ENCODE peak calls at places on chromosomes 3 and 15, in ten cellular contexts. N, H, X, Z, L, E, C, J, D and M are unnamed samples. For H3K4me1 and H3K27me3, the result is how much of the 10 kb centered on the place peaks cover.

GRCh38 chr3:103949690-103950089 is 1417.0 kb upstream of the ALCAM start:
- DNase-seq in D (peak), L (no peak), J (no peak), H (no peak), N (no peak), Z (no peak), X (no peak), C (no peak), E (no peak), M (no peak)

GRCh38 chr3:128681277-128681829 is 30.7 kb upstream of the RPN1 start:
- DNase-seq in J (no peak), H (no peak), C (no peak), N (no peak), L (no peak), Z (no peak), E (no peak), D (no peak), X (no peak), M (no peak)

GRCh38 chr3:122255757-122256439 is 69.2 kb upstream of the CSTA start:
- DNase-seq in Z (no peak), N (no peak), E (no peak), X (no peak), D (no peak), C (no peak), J (no peak), H (no peak), L (no peak), M (no peak)

GRCh38 chr15:59814409-59814808 is 125.3 kb upstream of the BNIP2 start:
- DNase-seq in N (no peak), H (no peak), C (no peak), E (no peak), J (no peak), X (no peak), Z (no peak), L (no peak), D (no peak), M (no peak)

GRCh38 chr3:9452417-9452816 is 55.0 kb downstream of the SETD5 start:
- DNase-seq in Z (no peak), H (no peak), L (no peak), E (no peak), N (no peak), D (no peak), C (peak), J (no peak), X (no peak), M (no peak)

GRCh38 chr3:59106085-59106629 is 56.3 kb upstream of the CFAP20DC start:
- DNase-seq in J (no peak), C (peak), L (no peak), N (no peak), X (no peak), Z (no peak), D (no peak), E (no peak), H (no peak), M (no peak)

GRCh38 chr3:196348698-196349097 is 10.5 kb upstream of the TM4SF19 start:
- DNase-seq in E (no peak), D (no peak), X (no peak), C (no peak), Z (no peak), J (no peak), N (no peak), L (no peak), H (no peak), M (no peak)

GRCh38 chr3:195208183-195208582 is 62.8 kb downstream of the XXYLT1 start:
- DNase-seq in D (no peak), E (no peak), H (no peak), L (peak), C (no peak), Z (no peak), N (no peak), X (no peak), J (no peak), M (peak)

GRCh38 chr3:69510481-69511031 is 124.7 kb upstream of the FRMD4B start:
- DNase-seq in C (no peak), E (no peak), N (no peak), Z (no peak), X (no peak), D (no peak), J (no peak), L (no peak), H (no peak), M (no peak)

GRCh38 chr3:168495251-168495650 is 399.5 kb upstream of the GOLIM4 start:
- DNase-seq in H (no peak), X (no peak), D (peak), E (no peak), J (no peak), N (no peak), Z (no peak), L (no peak), C (no peak), M (no peak)

GRCh38 chr3:106457278-106458210 is 588.7 kb upstream of the CBLB start:
- DNase-seq in N (no peak), L (no peak), Z (no peak), H (peak), C (no peak), X (no peak), E (no peak), D (peak), J (peak), M (no peak)

GRCh38 chr3:113697192-113698090 is 999 bp upstream of the USF3 start:
- DNase-seq in E (peak), N (peak), L (peak), J (peak), D (no peak), C (peak), Z (no peak), X (no peak), H (no peak), M (no peak)

GRCh38 chr3:33915796-33916589 is 117.6 kb downstream of the PDCD6IP start:
- DNase-seq in J (no peak), C (no peak), D (peak), N (no peak), H (no peak), L (no peak), E (peak), Z (no peak), X (no peak), M (no peak)

GRCh38 chr15:43433160-43433559 is 59.8 kb downstream of the TP53BP1 start:
- DNase-seq in C (no peak), L (no peak), E (no peak), D (peak), H (no peak), J (no peak), Z (no peak), N (no peak), X (no peak), M (no peak)

GRCh38 chr15:39188930-39189329 is 391.9 kb upstream of the THBS1 start:
- DNase-seq in Z (no peak), C (no peak), J (no peak), N (no peak), L (no peak), E (no peak), D (peak), H (no peak), X (no peak), M (no peak)

GRCh38 chr3:161230621-161231195 is 9.6 kb downstream of the NMD3 start:
- DNase-seq in Z (no peak), X (no peak), C (no peak), N (no peak), J (no peak), E (no peak), H (no peak), D (no peak), L (no peak), M (no peak)

GRCh38 chr15:84898761-84899160 is 14.3 kb downstream of the SLC28A1 start:
- DNase-seq in H (no peak), C (no peak), Z (no peak), X (no peak), D (no peak), J (no peak), L (no peak), N (no peak), E (no peak), M (no peak)

GRCh38 chr3:101200461-101200860 is 119.9 kb downstream of the IMPG2 start:
- DNase-seq in E (no peak), X (no peak), C (no peak), Z (no peak), L (no peak), J (no peak), N (peak), H (no peak), D (no peak), M (no peak)

GRCh38 chr3:48435774-48436476 is 4.0 kb downstream of the CCDC51 start:
- DNase-seq in L (peak), N (peak), D (peak), E (peak), C (peak), Z (peak), H (peak), J (peak), X (peak), M (peak)

GRCh38 chr3:146050700-146051099 is 110.3 kb downstream of the PLOD2 start:
- DNase-seq in J (no peak), C (no peak), Z (no peak), L (no peak), X (no peak), D (peak), N (no peak), E (no peak), H (no peak), M (no peak)

GRCh38 chr3:179067291-179067690 is 4.3 kb downstream of the ZMAT3 start:
- DNase-seq in E (peak), X (no peak), Z (no peak), D (no peak), C (no peak), L (no peak), H (no peak), J (no peak), N (no peak), M (no peak)

GRCh38 chr3:177352424-177352823 is 155.1 kb upstream of the TBL1XR1 start:
- DNase-seq in N (no peak), H (no peak), D (no peak), X (no peak), J (no peak), L (no peak), E (no peak), C (no peak), Z (no peak), M (no peak)

GRCh38 chr15:33737687-33738606 is 230.3 kb upstream of the CHRM5 start:
- DNase-seq in E (peak), L (peak), J (no peak), X (peak), N (no peak), Z (peak), H (no peak), D (peak), C (peak), M (no peak)

GRCh38 chr15:40336129-40337122 is 4.3 kb downstream of the CCDC9B start:
- DNase-seq in D (no peak), E (peak), H (no peak), X (no peak), J (no peak), L (peak), N (no peak), C (no peak), Z (no peak), M (no peak)

GRCh38 chr3:73442152-73442551 is 182.6 kb downstream of the PDZRN3 start:
- DNase-seq in E (no peak), L (no peak), D (no peak), J (no peak), Z (no peak), X (no peak), N (no peak), C (no peak), H (no peak), M (no peak)

GRCh38 chr3:150020527-150020926 is 49.8 kb upstream of the PFN2 start:
- DNase-seq in E (no peak), J (no peak), L (no peak), C (no peak), X (no peak), Z (no peak), H (no peak), D (peak), N (no peak), M (no peak)

GRCh38 chr15:74289671-74290070 is 53.5 kb downstream of the CCDC33 start:
- DNase-seq in D (peak), C (no peak), E (no peak), Z (no peak), J (no peak), L (no peak), H (no peak), N (no peak), X (no peak), M (no peak)

GRCh38 chr15:88002721-88003120 is 253.8 kb downstream of the NTRK3 start:
- DNase-seq in Z (no peak), N (no peak), D (no peak), L (no peak), X (no peak), J (no peak), H (no peak), C (no peak), E (no peak), M (no peak)

GRCh38 chr3:167941234-167941995 is 154.3 kb downstream of the GOLIM4 start:
- DNase-seq in L (peak), H (peak), N (peak), Z (no peak), X (no peak), D (peak), E (no peak), C (peak), J (no peak), M (no peak)

GRCh38 chr15:28123408-28124023 is 24.4 kb upstream of the OCA2 start:
- DNase-seq in D (peak), N (peak), C (peak), J (peak), H (no peak), E (peak), X (peak), Z (peak), L (peak), M (peak)

GRCh38 chr3:171261487-171261886 is 198.7 kb downstream of the TNIK start:
- DNase-seq in J (no peak), Z (no peak), E (no peak), C (peak), L (peak), X (peak), D (peak), H (no peak), N (no peak), M (no peak)

GRCh38 chr3:171260899-171261298 is 199.3 kb downstream of the TNIK start:
- DNase-seq in E (no peak), C (peak), D (no peak), Z (no peak), H (no peak), J (no peak), L (no peak), X (no peak), N (no peak), M (no peak)

GRCh38 chr3:171260430-171260829 is 199.8 kb downstream of the TNIK start:
- DNase-seq in E (no peak), D (no peak), Z (no peak), L (no peak), H (no peak), J (no peak), X (no peak), C (no peak), N (no peak), M (no peak)

GRCh38 chr3:171264758-171265157 is 195.4 kb downstream of the TNIK start:
- DNase-seq in J (no peak), X (no peak), C (no peak), L (no peak), Z (no peak), N (no peak), D (no peak), E (no peak), H (no peak), M (no peak)

DNA sequence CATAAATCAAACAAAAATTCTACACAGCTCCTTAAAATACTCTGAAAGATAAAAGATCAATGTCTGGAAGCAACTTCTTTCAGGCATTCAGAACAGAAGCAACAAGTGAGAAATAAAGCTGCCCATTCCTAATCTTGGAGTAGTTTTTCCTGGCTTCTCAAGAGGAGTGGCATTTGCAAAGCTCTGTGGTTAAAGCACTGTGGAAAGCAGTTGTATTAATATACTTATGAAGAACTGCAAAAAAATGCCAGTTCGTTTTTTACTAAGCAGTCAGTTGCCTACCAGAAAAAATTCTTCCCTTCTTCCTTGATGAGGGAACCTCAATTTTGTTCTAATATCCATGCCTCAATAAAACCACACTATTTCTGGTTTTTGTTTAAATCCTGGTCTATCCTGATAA is 197.8 kb downstream of the TNIK start:
- DNase-seq in L (no peak), C (no peak), H (no peak), J (no peak), D (peak), N (no peak), Z (no peak), X (no peak), E (no peak), M (no peak)
- H3K4me1 ChIP-seq in L (under half), C (under half), H (under half), J (under half), D (under half), N (under half), Z (under half), X (under half), E (under half), M (under half)

GRCh38 chr3:55307622-55308021 is 179.5 kb downstream of the WNT5A start:
- DNase-seq in L (no peak), J (no peak), H (no peak), X (no peak), N (no peak), C (no peak), E (no peak), D (no peak), Z (no peak), M (no peak)
- H3K27me3 ChIP-seq in L (under half), J (under half), H (under half), X (under half), N (under half), C (under half), E (under half), D (under half), Z (under half), M (under half)

GRCh38 chr3:112671930-112672715 is 31.2 kb upstream of the CCDC80 start:
- DNase-seq in H (no peak), E (no peak), N (no peak), Z (no peak), X (no peak), D (peak), C (peak), J (no peak), L (no peak), M (no peak)

GRCh38 chr3:112672716-112673506 is 32.0 kb upstream of the CCDC80 start:
- DNase-seq in X (no peak), H (no peak), C (no peak), L (no peak), Z (no peak), E (no peak), N (no peak), J (no peak), D (no peak), M (no peak)

GRCh38 chr3:112675349-112675748 is 34.4 kb upstream of the CCDC80 start:
- DNase-seq in H (no peak), X (no peak), D (no peak), J (no peak), E (no peak), Z (no peak), N (no peak), L (no peak), C (no peak), M (no peak)

GRCh38 chr3:112676659-112677234 is 35.8 kb upstream of the CCDC80 start:
- DNase-seq in L (peak), E (peak), H (peak), J (peak), Z (no peak), D (peak), N (peak), C (peak), X (peak), M (peak)

DNA sequence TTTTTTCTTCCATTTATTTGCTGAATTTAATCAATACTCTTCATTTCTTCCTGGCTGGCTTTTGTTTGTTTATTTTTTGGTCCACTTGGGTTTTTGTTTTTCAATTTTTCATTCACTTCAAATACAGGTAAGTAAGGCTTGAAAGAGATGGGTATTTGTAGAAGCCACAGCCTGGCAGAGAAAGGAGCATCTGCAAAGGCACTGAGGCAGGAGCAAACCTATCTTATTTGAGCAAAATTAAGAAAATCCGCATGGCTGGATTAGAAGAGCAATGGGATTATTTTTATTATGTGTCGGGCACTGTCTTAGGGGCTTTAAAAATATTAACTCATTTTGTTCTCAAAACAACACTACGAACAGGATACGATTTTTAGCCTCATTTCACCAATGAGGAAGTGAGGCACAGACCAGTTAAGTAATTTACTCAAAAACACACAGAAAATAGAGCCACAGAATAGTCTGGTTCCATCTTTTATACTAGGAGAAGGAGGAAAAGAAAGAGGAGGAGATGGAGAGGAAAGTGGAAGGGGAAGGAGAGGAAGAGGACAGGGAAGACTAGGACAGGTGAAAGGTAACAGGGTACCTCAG is 35.1 kb upstream of the CCDC80 start:
- DNase-seq in D (no peak), H (no peak), C (no peak), L (no peak), X (no peak), J (no peak), Z (no peak), E (no peak), N (no peak), M (no peak)
- H3K4me1 ChIP-seq in D (under half), H (under half), C (under half), L (under half), X (under half), J (under half), Z (under half), E (under half), N (under half), M (under half)

GRCh38 chr3:14224895-14225294 is 46.3 kb downstream of the LSM3 start:
- DNase-seq in X (no peak), H (no peak), Z (no peak), L (peak), N (no peak), J (no peak), D (no peak), E (no peak), C (no peak), M (no peak)
- H3K27me3 ChIP-seq in X (under half), H (under half), Z (under half), L (under half), N (under half), J (under half), D (under half), E (under half), C (under half), M (under half)

DNA sequence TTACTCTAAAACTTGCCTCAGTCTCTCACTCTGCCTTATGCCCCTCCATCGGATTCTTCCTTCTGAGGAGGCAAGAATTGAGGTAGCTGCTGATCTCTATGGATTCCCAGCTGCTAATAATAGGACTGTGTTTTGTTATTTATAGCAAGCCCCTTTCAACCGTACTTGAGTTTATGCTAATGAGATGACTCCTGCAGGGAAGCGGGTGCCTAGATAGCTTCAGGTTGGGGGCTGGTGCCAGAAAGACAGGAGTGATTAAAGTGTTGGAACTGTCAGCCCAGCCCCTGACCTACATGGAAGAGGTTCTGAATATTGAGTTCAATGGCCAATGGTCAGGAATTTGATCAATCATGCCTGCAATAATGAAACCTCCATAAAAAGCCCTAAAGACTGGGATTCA is 21.8 kb upstream of the LIMD1 start:
- DNase-seq in D (no peak), H (no peak), J (no peak), X (no peak), E (peak), N (no peak), C (no peak), L (no peak), Z (no peak), M (no peak)
- H3K4me1 ChIP-seq in D (under half), H (under half), J (under half), X (under half), E (under half), N (under half), C (under half), L (under half), Z (under half), M (under half)